ENCODE peak calls at places on chromosomes 2 and 18, in six cellular contexts. X is thoracic aorta; C is CD8-positive, alpha-beta T cell; D is cardiac muscle cell; N is AG10803; T is sigmoid colon. U is an unnamed sample.
A peak's percentile ranks its signal among the peaks of the same experiment; 100 is the strongest.

GRCh38 chr18:51522821-51523220 is 325.3 kb upstream of the MEX3C start:
- DNase-seq in D (no peak), N (no peak), T (no peak), X (no peak), C (no peak), U (no peak)

GRCh38 chr18:8699948-8700347 is 5.4 kb upstream of the MTCL1 start:
- DNase-seq in C (no peak), N (peak; percentile 94), X (no peak), T (no peak), D (no peak), U (no peak)

GRCh38 chr18:65592419-65592818 is 158.4 kb upstream of the CDH7 start:
- DNase-seq in T (no peak), N (no peak), X (no peak), D (no peak), C (no peak), U (no peak)

GRCh38 chr2:15827001-15827400 is 113.3 kb upstream of the MYCN start:
- DNase-seq in D (no peak), X (no peak), T (no peak), N (no peak), C (no peak), U (no peak)

GRCh38 chr2:108637304-108637669 is 82.0 kb upstream of the RANBP2 start:
- DNase-seq in D (peak; percentile 89), X (no peak), N (peak; percentile 67), C (no peak), T (no peak), U (peak; percentile 96)

GRCh38 chr2:151182396-151182795 is 79.3 kb downstream of the RBM43 start:
- DNase-seq in D (no peak), X (no peak), T (no peak), C (no peak), N (no peak), U (no peak)

GRCh38 chr2:48341556-48342133 is 188.3 kb upstream of the STON1 start:
- DNase-seq in N (no peak), T (no peak), C (no peak), X (no peak), D (no peak), U (no peak)

GRCh38 chr2:203072371-203072770 is 57.7 kb downstream of the NBEAL1 start:
- DNase-seq in D (no peak), X (no peak), N (no peak), T (no peak), C (no peak), U (no peak)

GRCh38 chr2:196500686-196501431 is 138.7 kb upstream of the CCDC150 start:
- DNase-seq in X (no peak), N (peak; percentile 39), D (no peak), T (no peak), C (no peak), U (peak; percentile 33)

GRCh38 chr2:177478907-177479306 is 86.3 kb downstream of the AGPS start:
- DNase-seq in C (no peak), N (no peak), T (no peak), X (no peak), D (no peak), U (no peak)

GRCh38 chr2:172438741-172439508 is 11.5 kb downstream of the ITGA6 start:
- DNase-seq in N (peak; percentile 44), D (no peak), X (no peak), C (no peak), T (no peak), U (peak; percentile 29)

GRCh38 chr2:47078541-47079482 is 76.3 kb downstream of the STPG4 start:
- DNase-seq in N (no peak), C (no peak), T (no peak), X (no peak), D (no peak), U (no peak)

GRCh38 chr2:207008105-207008990 is 69.0 kb downstream of the CPO start:
- DNase-seq in C (no peak), D (no peak), X (no peak), N (peak; percentile 69), T (no peak), U (no peak)
- TF ChIP-seq CTCF in C (no peak), D (no peak), X (no peak), N (peak; percentile 41), T (no peak), U (peak; percentile 28)

DNA sequence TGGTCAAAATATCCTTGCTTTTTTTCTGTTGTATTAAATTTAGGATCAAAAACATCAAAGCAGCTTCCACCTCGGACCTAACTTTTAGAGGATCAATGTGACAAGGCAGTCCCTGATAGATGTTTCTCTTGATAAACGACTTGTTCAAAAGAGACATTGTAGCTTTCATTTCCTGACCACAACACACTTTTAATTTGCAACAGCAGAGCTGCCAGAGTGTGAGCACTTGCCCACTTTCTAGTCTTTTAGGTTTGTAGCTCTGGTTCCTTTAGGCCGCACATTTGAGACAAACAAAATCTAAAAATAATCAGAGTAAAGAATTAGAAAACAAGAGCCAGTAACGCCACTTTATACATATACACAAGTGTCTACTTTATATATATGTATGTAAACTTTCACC is 3.1 kb downstream of the FIGN start:
- DNase-seq in D (no peak), X (no peak), C (no peak), N (peak; percentile 34), T (no peak), U (no peak)
- H3K4me3 ChIP-seq in D (peak overlapping the region; percentile 98), X (peak overlapping the region; percentile 91), C (no peak overlapping the region), N (peak overlapping the region; percentile 81), T (peak overlapping the region; percentile 64), U (no peak overlapping the region)

GRCh38 chr2:99821572-99822369 is 320.6 kb downstream of the AFF3 start:
- DNase-seq in X (no peak), D (no peak), C (no peak), N (peak; percentile 51), T (no peak), U (peak; percentile 61)

GRCh38 chr2:99818842-99819241 is 323.5 kb downstream of the AFF3 start:
- DNase-seq in N (no peak), D (peak; percentile 14), X (no peak), C (no peak), T (no peak), U (peak; percentile 26)

GRCh38 chr2:99821039-99821438 is 321.4 kb downstream of the AFF3 start:
- DNase-seq in T (no peak), D (no peak), X (no peak), C (no peak), N (peak; percentile 24), U (no peak)

GRCh38 chr2:99819766-99820165 is 322.6 kb downstream of the AFF3 start:
- DNase-seq in X (no peak), C (no peak), D (no peak), T (no peak), N (no peak), U (no peak)

DNA sequence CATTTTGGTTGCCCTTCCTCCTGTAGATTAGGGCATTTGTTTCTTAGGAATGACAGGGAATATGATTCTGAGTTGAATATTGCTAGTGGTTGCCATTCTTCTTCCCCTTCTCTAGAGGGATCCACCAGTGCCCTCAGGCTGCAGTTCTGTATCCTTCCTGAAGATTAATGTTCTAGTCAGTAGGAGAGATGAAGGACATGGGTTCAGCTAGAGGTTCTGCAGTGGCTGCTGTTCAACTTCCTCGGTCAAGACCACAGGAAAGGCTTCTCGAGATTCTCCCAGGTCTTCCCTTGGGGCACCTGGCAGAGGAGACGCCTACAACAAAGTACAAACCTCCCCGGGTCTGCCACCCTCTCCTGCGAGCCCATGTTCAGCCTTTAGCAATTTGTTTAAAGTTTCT is 325.5 kb downstream of the AFF3 start:
- DNase-seq in D (no peak), T (no peak), C (no peak), N (no peak), X (no peak), U (no peak)
- TF ChIP-seq CTCF in D (no peak), T (no peak), C (no peak), N (no peak), X (no peak), U (no peak)

GRCh38 chr2:205297846-205298245 is 384.5 kb upstream of the NRP2 start:
- DNase-seq in T (no peak), X (no peak), D (no peak), C (no peak), N (no peak), U (peak; percentile 62)
- H3K4me3 ChIP-seq in T (no peak overlapping the region), X (no peak overlapping the region), D (no peak overlapping the region), C (no peak overlapping the region), N (no peak overlapping the region), U (no peak overlapping the region)

DNA sequence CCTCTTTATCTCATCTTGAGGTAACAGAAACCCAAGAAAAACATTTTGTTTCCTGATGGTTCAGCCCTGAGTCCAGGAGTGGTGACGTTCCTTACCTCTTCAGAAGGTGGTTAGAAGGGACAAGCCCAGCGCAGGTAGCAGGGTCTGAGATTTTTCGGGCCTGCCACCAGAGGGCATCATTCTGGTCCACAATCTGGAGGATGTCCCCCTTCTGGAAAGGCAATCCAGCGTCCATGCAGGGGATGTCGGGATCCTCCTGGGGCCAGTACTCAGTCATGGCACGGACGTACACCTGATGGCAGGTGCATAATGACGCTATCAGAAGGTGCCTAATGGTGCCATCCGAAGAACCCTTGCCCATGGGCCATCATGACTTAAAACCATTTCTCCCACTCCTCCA is 17.7 kb downstream of the MPP4 start:
- DNase-seq in T (no peak), C (no peak), D (peak; percentile 2), N (no peak), X (no peak), U (no peak)
- TF ChIP-seq CTCF in T (no peak), C (no peak), D (peak; percentile 48), N (peak; percentile 34), X (no peak), U (peak; percentile 54)

GRCh38 chr2:45834858-45835257 is 183.4 kb downstream of the PRKCE start:
- DNase-seq in D (no peak), N (no peak), X (no peak), T (no peak), C (no peak), U (no peak)
- H3K4me3 ChIP-seq in D (no peak overlapping the region), N (no peak overlapping the region), X (no peak overlapping the region), T (no peak overlapping the region), C (no peak overlapping the region), U (no peak overlapping the region)

GRCh38 chr2:173963323-173963816 is 1.8 kb downstream of the SP3 start:
- DNase-seq in D (peak; percentile 69), T (peak; percentile 67), N (peak; percentile 75), C (peak; percentile 62), X (no peak), U (peak; percentile 81)
- TF ChIP-seq CTCF in D (peak; percentile 45), T (peak; percentile 32), N (peak; percentile 58), C (peak; percentile 66), X (peak; percentile 53), U (peak; percentile 41)

GRCh38 chr2:154698238-154698788 is at the start of gene KCNJ3:
- DNase-seq in N (no peak), T (no peak), D (peak; percentile 30), X (no peak), C (no peak), U (no peak)
- H3K4me3 ChIP-seq in N (no peak within 1 kb of the TSS), T (peak within 1 kb of the TSS; percentile 34), D (peak within 1 kb of the TSS; percentile 52), X (peak within 1 kb of the TSS; percentile 72), C (no peak within 1 kb of the TSS), U (no peak within 1 kb of the TSS)